ENCODE peak calls at places on chromosomes 4 and X, in seven cellular contexts. One of them, this sample, is unnamed.

GRCh38 chrX:133531012-133531411 is 115.7 kb upstream of the GPC4 start:
- DNase-seq in endothelial cell of umbilical vein: no peak
- DNase-seq in sigmoid colon: no peak
- DNase-seq in adrenal gland: no peak
- DNase-seq in esophagus squamous epithelium: no peak
- DNase-seq in right lobe of liver: no peak
- DNase-seq in transverse colon: no peak
- DNase-seq in this sample: no peak

GRCh38 chr4:14856076-14856926 is 146.0 kb upstream of the CPEB2 start:
- DNase-seq in right lobe of liver: no peak
- DNase-seq in endothelial cell of umbilical vein: peak; percentile 35
- DNase-seq in adrenal gland: peak; percentile 93
- DNase-seq in transverse colon: peak; percentile 65
- DNase-seq in sigmoid colon: peak; percentile 87
- DNase-seq in esophagus squamous epithelium: peak; percentile 12
- DNase-seq in this sample: peak; percentile 50

GRCh38 chrX:47171996-47172395 is 21.6 kb upstream of the UBA1 start:
- DNase-seq in sigmoid colon: no peak
- DNase-seq in transverse colon: no peak
- DNase-seq in right lobe of liver: no peak
- DNase-seq in endothelial cell of umbilical vein: no peak
- DNase-seq in esophagus squamous epithelium: no peak
- DNase-seq in adrenal gland: no peak
- DNase-seq in this sample: no peak

GRCh38 chr4:184983660-184984356 is 34.5 kb upstream of the HELT start:
- DNase-seq in sigmoid colon: no peak
- DNase-seq in endothelial cell of umbilical vein: peak; percentile 25
- DNase-seq in esophagus squamous epithelium: no peak
- DNase-seq in adrenal gland: peak; percentile 67
- DNase-seq in right lobe of liver: peak; percentile 83
- DNase-seq in transverse colon: peak; percentile 71
- DNase-seq in this sample: peak; percentile 43

GRCh38 chr4:57612279-57612678 is 502.1 kb upstream of the IGFBP7 start:
- DNase-seq in transverse colon: peak; percentile 9
- DNase-seq in sigmoid colon: no peak
- DNase-seq in esophagus squamous epithelium: no peak
- DNase-seq in endothelial cell of umbilical vein: no peak
- DNase-seq in right lobe of liver: no peak
- DNase-seq in adrenal gland: no peak
- DNase-seq in this sample: no peak

GRCh38 chr4:35105486-35105885 is 1138.8 kb downstream of the ARAP2 start:
- DNase-seq in esophagus squamous epithelium: no peak
- DNase-seq in adrenal gland: no peak
- DNase-seq in sigmoid colon: no peak
- DNase-seq in transverse colon: no peak
- DNase-seq in right lobe of liver: no peak
- DNase-seq in endothelial cell of umbilical vein: no peak
- DNase-seq in this sample: no peak

GRCh38 chr4:69763233-69763632 is 2.8 kb upstream of the SULT1B1 start:
- DNase-seq in endothelial cell of umbilical vein: peak; percentile 42
- DNase-seq in adrenal gland: no peak
- DNase-seq in esophagus squamous epithelium: no peak
- DNase-seq in sigmoid colon: no peak
- DNase-seq in right lobe of liver: no peak
- DNase-seq in transverse colon: no peak
- DNase-seq in this sample: no peak

GRCh38 chr4:184156169-184156568 is 61.5 kb downstream of the ENPP6 start:
- DNase-seq in sigmoid colon: peak; percentile 71
- DNase-seq in adrenal gland: no peak
- DNase-seq in esophagus squamous epithelium: no peak
- DNase-seq in transverse colon: no peak
- DNase-seq in endothelial cell of umbilical vein: no peak
- DNase-seq in right lobe of liver: no peak
- DNase-seq in this sample: no peak

GRCh38 chrX:2711441-2711840 is 20.3 kb downstream of the CD99 start:
- DNase-seq in adrenal gland: no peak
- DNase-seq in sigmoid colon: no peak
- DNase-seq in endothelial cell of umbilical vein: no peak
- DNase-seq in esophagus squamous epithelium: no peak
- DNase-seq in transverse colon: no peak
- DNase-seq in right lobe of liver: no peak
- DNase-seq in this sample: no peak

GRCh38 chr4:94634266-94634665 is 123.5 kb upstream of the BMPR1B start:
- DNase-seq in endothelial cell of umbilical vein: no peak
- DNase-seq in sigmoid colon: no peak
- DNase-seq in esophagus squamous epithelium: no peak
- DNase-seq in right lobe of liver: no peak
- DNase-seq in adrenal gland: no peak
- DNase-seq in transverse colon: no peak
- DNase-seq in this sample: no peak

GRCh38 chr4:83012631-83013419 is 2.2 kb upstream of the LIN54 start:
- DNase-seq in sigmoid colon: peak; percentile 99
- DNase-seq in endothelial cell of umbilical vein: peak; percentile 99
- DNase-seq in transverse colon: peak; percentile 99
- DNase-seq in right lobe of liver: peak; percentile 99
- DNase-seq in esophagus squamous epithelium: peak; percentile 73
- DNase-seq in adrenal gland: peak; percentile 97
- DNase-seq in this sample: peak; percentile 71
- TF ChIP-seq POLR2A in sigmoid colon: peak; percentile 28
- TF ChIP-seq POLR2A in endothelial cell of umbilical vein: peak; percentile 37
- TF ChIP-seq POLR2A in transverse colon: peak; percentile 66
- TF ChIP-seq POLR2A in right lobe of liver: peak; percentile 76
- TF ChIP-seq POLR2A in esophagus squamous epithelium: no peak
- TF ChIP-seq POLR2A in adrenal gland: peak; percentile 40
- TF ChIP-seq POLR2A in this sample: peak; percentile 56

DNA sequence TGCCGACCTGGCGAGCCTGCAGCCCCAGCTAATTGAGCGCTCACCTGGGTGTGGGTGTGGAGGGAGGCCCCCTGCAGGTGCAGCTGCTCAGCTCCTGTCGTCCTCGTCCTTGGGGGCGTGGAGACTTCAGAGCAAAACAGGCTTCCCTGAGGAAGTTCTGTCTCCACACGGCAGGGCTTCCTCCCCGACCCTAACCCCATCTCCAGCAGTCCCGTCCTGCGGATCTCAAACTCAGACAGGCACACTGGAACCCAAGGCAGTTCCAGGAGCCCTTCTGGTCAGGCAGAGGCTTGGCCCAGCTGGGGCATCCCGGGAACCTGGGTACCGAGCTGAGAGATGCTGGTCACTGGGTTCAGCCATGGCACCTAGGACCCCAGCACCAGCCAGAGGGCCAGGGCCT is 24.4 kb downstream of the TACC3 start:
- DNase-seq in transverse colon: no peak
- DNase-seq in adrenal gland: no peak
- DNase-seq in right lobe of liver: no peak
- DNase-seq in sigmoid colon: no peak
- DNase-seq in endothelial cell of umbilical vein: no peak
- DNase-seq in esophagus squamous epithelium: no peak
- DNase-seq in this sample: no peak
- TF ChIP-seq POLR2A in transverse colon: no peak
- TF ChIP-seq POLR2A in adrenal gland: no peak
- TF ChIP-seq POLR2A in right lobe of liver: no peak
- TF ChIP-seq POLR2A in sigmoid colon: no peak
- TF ChIP-seq POLR2A in endothelial cell of umbilical vein: no peak
- TF ChIP-seq POLR2A in esophagus squamous epithelium: no peak
- TF ChIP-seq POLR2A in this sample: no peak

DNA sequence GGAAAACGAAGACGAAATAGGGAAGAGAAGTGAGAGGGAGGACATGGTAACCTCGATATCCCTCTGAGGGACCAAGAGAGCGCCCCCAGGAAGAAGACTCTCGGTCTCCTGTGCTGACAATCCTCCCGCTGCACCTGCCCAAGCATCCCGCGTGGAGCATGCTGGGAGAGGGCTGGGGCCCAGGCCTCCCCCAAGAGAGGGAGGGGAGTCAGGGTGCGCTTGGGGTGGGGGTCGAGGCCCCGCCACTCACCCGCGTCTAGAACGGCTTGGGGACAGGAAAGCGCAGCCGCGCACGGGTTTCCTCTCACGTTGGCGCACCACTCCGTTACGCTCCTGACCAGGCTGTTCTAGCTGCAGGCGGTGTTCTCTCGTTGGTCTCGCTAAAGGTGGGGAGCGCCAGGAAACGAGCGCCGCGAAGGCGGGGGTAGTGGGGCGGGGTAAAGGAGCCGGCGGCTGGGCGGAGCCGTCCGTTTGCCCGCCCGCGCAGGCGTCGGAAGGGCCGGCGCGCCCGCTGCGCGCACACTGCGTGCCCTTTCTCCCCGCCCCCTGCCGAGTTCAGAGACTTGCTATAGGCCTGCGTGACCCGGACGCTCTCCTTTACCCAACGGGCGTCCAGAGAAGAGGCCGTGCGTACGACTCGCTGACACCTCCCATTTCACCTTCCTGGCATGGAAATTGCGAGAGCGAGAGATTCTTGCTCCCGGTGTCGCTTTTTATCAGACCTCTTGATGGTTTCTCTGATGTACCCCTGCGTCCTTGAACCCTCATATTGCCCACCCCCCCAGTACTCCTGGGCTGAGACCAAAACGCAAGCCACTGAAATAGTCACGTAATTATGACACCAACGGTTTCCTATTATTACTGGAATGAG is at the start of gene C1GALT1C1:
- DNase-seq in transverse colon: peak; percentile 94
- DNase-seq in right lobe of liver: peak; percentile 95
- DNase-seq in esophagus squamous epithelium: peak; percentile 78
- DNase-seq in sigmoid colon: peak; percentile 97
- DNase-seq in endothelial cell of umbilical vein: peak; percentile 93
- DNase-seq in adrenal gland: peak; percentile 96
- DNase-seq in this sample: peak; percentile 63
- TF ChIP-seq POLR2A in transverse colon: peak; percentile 68
- TF ChIP-seq POLR2A in right lobe of liver: peak; percentile 69
- TF ChIP-seq POLR2A in esophagus squamous epithelium: no peak
- TF ChIP-seq POLR2A in sigmoid colon: peak; percentile 25
- TF ChIP-seq POLR2A in endothelial cell of umbilical vein: peak; percentile 82
- TF ChIP-seq POLR2A in adrenal gland: peak; percentile 59
- TF ChIP-seq POLR2A in this sample: peak; percentile 46

GRCh38 chrX:49921109-49921508 is 1.3 kb upstream of the CLCN5 start:
- DNase-seq in endothelial cell of umbilical vein: no peak
- DNase-seq in transverse colon: no peak
- DNase-seq in sigmoid colon: no peak
- DNase-seq in right lobe of liver: no peak
- DNase-seq in adrenal gland: no peak
- DNase-seq in esophagus squamous epithelium: no peak
- DNase-seq in this sample: no peak

GRCh38 chrX:49919617-49920016 is 2.8 kb upstream of the CLCN5 start:
- DNase-seq in esophagus squamous epithelium: no peak
- DNase-seq in right lobe of liver: no peak
- DNase-seq in sigmoid colon: peak; percentile 75
- DNase-seq in endothelial cell of umbilical vein: peak; percentile 6
- DNase-seq in transverse colon: peak; percentile 22
- DNase-seq in adrenal gland: peak; percentile 65
- DNase-seq in this sample: no peak

DNA sequence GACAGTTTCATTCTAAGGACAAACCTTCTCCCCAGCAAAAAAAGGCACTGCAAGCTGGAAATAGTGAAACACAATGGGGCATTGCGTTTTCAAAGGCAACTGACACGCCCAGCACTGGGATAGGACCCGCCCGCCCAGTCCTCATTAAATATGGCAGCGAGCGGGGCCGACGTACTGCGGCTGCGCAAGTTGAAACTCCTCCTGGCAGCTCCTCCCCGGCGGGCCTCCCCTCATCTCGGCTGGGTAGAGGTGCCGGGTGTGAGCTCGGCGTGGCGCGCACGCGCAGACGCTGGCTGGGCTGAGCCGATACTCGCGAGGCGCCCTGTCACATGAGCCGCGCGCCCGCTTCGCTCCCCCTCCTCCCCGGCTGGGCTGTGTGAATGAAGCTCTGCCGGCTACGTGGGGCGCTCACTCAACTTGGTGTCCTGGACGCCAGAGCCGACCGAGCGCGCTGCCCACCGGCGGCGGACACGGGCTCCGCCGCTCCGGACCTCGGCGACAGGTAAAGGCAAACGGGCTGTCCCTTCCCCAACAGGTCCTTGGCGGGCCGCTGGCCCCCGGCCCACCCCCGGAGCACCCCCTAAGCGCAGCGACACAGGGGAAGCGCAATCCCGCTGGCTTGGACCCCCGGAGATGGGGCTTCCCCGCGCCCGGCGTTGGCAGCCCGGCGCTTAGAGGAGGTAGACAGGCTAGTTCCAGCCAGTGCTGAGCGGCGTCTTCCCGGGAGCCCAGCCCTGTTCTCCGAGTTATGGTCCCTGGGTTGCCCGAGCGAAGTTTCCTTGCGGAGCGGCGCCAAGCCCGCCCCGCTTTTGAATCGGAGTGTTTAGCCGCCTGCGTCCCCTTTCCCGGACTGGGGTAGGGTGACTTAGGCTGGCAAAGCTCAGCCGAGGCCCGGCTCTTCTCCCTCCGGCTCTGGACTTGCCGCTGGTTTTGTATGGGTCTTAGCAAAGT is at the start of gene CLCN5:
- DNase-seq in esophagus squamous epithelium: peak; percentile 78
- DNase-seq in right lobe of liver: peak; percentile 97
- DNase-seq in endothelial cell of umbilical vein: peak; percentile 97
- DNase-seq in adrenal gland: peak; percentile 96
- DNase-seq in sigmoid colon: peak; percentile 98
- DNase-seq in transverse colon: peak; percentile 96
- DNase-seq in this sample: peak; percentile 44
- TF ChIP-seq POLR2A in esophagus squamous epithelium: no peak
- TF ChIP-seq POLR2A in right lobe of liver: peak; percentile 65
- TF ChIP-seq POLR2A in endothelial cell of umbilical vein: peak; percentile 43
- TF ChIP-seq POLR2A in adrenal gland: peak; percentile 25
- TF ChIP-seq POLR2A in sigmoid colon: no peak
- TF ChIP-seq POLR2A in transverse colon: peak; percentile 52
- TF ChIP-seq POLR2A in this sample: peak; percentile 37

DNA sequence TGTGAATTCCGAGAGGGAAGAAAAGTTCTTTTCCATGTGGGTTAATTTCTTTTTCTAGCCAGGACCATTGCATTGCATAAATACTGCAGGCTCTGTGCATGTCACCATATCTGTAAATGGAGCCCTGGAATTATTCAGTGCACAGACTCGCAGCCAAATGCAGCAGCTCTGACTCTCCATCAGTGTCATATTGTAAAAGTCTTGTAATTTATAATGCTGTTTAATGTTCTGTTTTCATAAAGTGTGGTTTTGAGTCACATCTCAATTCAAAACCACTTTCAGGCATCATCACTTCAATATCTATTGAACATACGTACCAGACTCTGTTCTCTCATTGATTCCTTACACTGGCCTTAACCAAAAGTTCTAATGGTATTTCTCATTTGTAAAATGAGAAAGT is 193.9 kb upstream of the RPL34 start:
- DNase-seq in adrenal gland: no peak
- DNase-seq in sigmoid colon: no peak
- DNase-seq in right lobe of liver: no peak
- DNase-seq in esophagus squamous epithelium: no peak
- DNase-seq in transverse colon: no peak
- DNase-seq in endothelial cell of umbilical vein: no peak
- DNase-seq in this sample: no peak
- TF ChIP-seq POLR2A in adrenal gland: no peak
- TF ChIP-seq POLR2A in sigmoid colon: no peak
- TF ChIP-seq POLR2A in right lobe of liver: no peak
- TF ChIP-seq POLR2A in esophagus squamous epithelium: no peak
- TF ChIP-seq POLR2A in transverse colon: no peak
- TF ChIP-seq POLR2A in endothelial cell of umbilical vein: no peak
- TF ChIP-seq POLR2A in this sample: no peak